ENCODE peak calls at places on chromosomes 4 and X, in six cellular contexts. C is Karpas-422; K is stimulated activated CD8-positive, alpha-beta memory T cell treated with anti-CD3 and anti-CD28 coated beads, Interleukin-7, amount 100 ng/mL, for 1 hour; V is fibroblast of the aortic adventitia; G is iris pigment epithelial cell; Q is AG08396. M is an unnamed sample.

GRCh38 chrX:781216-782211 is 150.9 kb downstream of the SHOX start:
- DNase-seq in C (no peak), K (no peak), V (no peak), G (no peak), Q (no peak), M (no peak)

GRCh38 chr4:87117051-87117729 is 103.2 kb downstream of the KLHL8 start:
- DNase-seq in C (no peak), K (no peak), V (no peak), G (peak), Q (no peak), M (peak)

GRCh38 chr4:36402008-36402758 is 120.8 kb downstream of the DTHD1 start:
- DNase-seq in C (no peak), K (no peak), V (no peak), G (no peak), Q (no peak), M (no peak)

GRCh38 chr4:147327322-147327721 is 153.6 kb upstream of the EDNRA start:
- DNase-seq in C (no peak), K (no peak), V (peak), G (no peak), Q (no peak), M (no peak)

GRCh38 chr4:109803924-109804571 is 2.2 kb upstream of the CFI start:
- DNase-seq in C (peak), K (no peak), V (peak), G (peak), Q (peak), M (no peak)

GRCh38 chr4:47484169-47484568 is 906 bp upstream of the ATP10D start:
- DNase-seq in C (peak), K (no peak), V (no peak), G (no peak), Q (no peak), M (peak)

GRCh38 chr4:80016506-80016905 is 56.5 kb downstream of the ANTXR2 start:
- DNase-seq in C (no peak), K (no peak), V (no peak), G (peak), Q (no peak), M (no peak)

GRCh38 chrX:23386726-23387125 is 52.1 kb downstream of the PTCHD1 start:
- DNase-seq in C (no peak), K (no peak), V (no peak), G (no peak), Q (no peak), M (no peak)

GRCh38 chrX:14029039-14029424 is 660 bp downstream of the GEMIN8 start:
- DNase-seq in C (no peak), K (no peak), V (peak), G (no peak), Q (no peak), M (peak)

GRCh38 chr4:173793937-173794510 is 264.0 kb upstream of the HAND2 start:
- DNase-seq in C (no peak), K (no peak), V (peak), G (peak), Q (peak), M (no peak)

GRCh38 chrX:38312436-38312835 is 14.9 kb downstream of the RPGR start:
- DNase-seq in C (no peak), K (no peak), V (peak), G (peak), Q (no peak), M (no peak)

GRCh38 chr4:130542953-130543352 is 1447.0 kb downstream of the C4orf33 start:
- DNase-seq in C (no peak), K (no peak), V (no peak), G (no peak), Q (no peak), M (no peak)

GRCh38 chr4:158129649-158130048 is 43.2 kb downstream of the GASK1B start:
- DNase-seq in C (no peak), K (no peak), V (peak), G (peak), Q (no peak), M (no peak)

GRCh38 chr4:145545538-145546224 is 64.0 kb downstream of the SMAD1 start:
- DNase-seq in C (no peak), K (no peak), V (peak), G (peak), Q (peak), M (peak)

GRCh38 chrX:38654302-38654701 is 93.0 kb downstream of the TSPAN7 start:
- DNase-seq in C (peak), K (no peak), V (peak), G (peak), Q (peak), M (no peak)

GRCh38 chrX:112913807-112914206 is 73.2 kb upstream of the AMOT start:
- DNase-seq in C (no peak), K (no peak), V (no peak), G (no peak), Q (no peak), M (no peak)

GRCh38 chr4:74983229-74983628 is 50.3 kb downstream of the PARM1 start:
- DNase-seq in C (no peak), K (no peak), V (no peak), G (no peak), Q (no peak), M (peak)

GRCh38 chr4:3512279-3512678 is 19.9 kb downstream of the LRPAP1 start:
- DNase-seq in C (no peak), K (no peak), V (no peak), G (no peak), Q (no peak), M (no peak)

GRCh38 chrX:151386838-151387459 is 10.1 kb upstream of the VMA21 start:
- DNase-seq in C (no peak), K (no peak), V (no peak), G (no peak), Q (peak), M (no peak)

GRCh38 chrX:68692651-68693050 is 45.2 kb downstream of the STARD8 start:
- DNase-seq in C (no peak), K (no peak), V (peak), G (peak), Q (peak), M (no peak)

GRCh38 chrX:19794690-19795089 is 92.7 kb downstream of the SH3KBP1 start:
- DNase-seq in C (no peak), K (no peak), V (peak), G (no peak), Q (no peak), M (no peak)

GRCh38 chr4:174357321-174357720 is 73.6 kb downstream of the CEP44 start:
- DNase-seq in C (no peak), K (no peak), V (no peak), G (no peak), Q (no peak), M (no peak)

GRCh38 chr4:89753601-89754066 is 83.3 kb downstream of the SNCA start:
- DNase-seq in C (no peak), K (no peak), V (peak), G (peak), Q (peak), M (peak)

GRCh38 chrX:150599226-150599625 is 30.8 kb downstream of the MTM1 start:
- DNase-seq in C (no peak), K (no peak), V (no peak), G (no peak), Q (no peak), M (no peak)

GRCh38 chr4:75142377-75142776 is 209.5 kb downstream of the PARM1 start:
- DNase-seq in C (no peak), K (no peak), V (no peak), G (peak), Q (peak), M (no peak)

GRCh38 chr4:128782875-128783614 is 26.5 kb upstream of the JADE1 start:
- DNase-seq in C (no peak), K (no peak), V (peak), G (peak), Q (peak), M (peak)

GRCh38 chr4:69689530-69690111 is 36.6 kb upstream of the UGT2A1 start:
- DNase-seq in C (peak), K (no peak), V (peak), G (peak), Q (peak), M (no peak)

GRCh38 chr4:10085386-10085785 is 31.2 kb downstream of the WDR1 start:
- DNase-seq in C (no peak), K (no peak), V (no peak), G (no peak), Q (no peak), M (no peak)

GRCh38 chrX:77723684-77724083 is 62.3 kb downstream of the ATRX start:
- DNase-seq in C (no peak), K (no peak), V (no peak), G (no peak), Q (no peak), M (no peak)

GRCh38 chrX:45400380-45400779 is 199.7 kb upstream of the DIPK2B start:
- DNase-seq in C (no peak), K (no peak), V (peak), G (peak), Q (peak), M (no peak)

GRCh38 chrX:103549920-103550319 is 30.6 kb upstream of the RAB40A start:
- DNase-seq in C (no peak), K (no peak), V (peak), G (no peak), Q (no peak), M (no peak)

GRCh38 chr4:8157496-8157895 is 1.1 kb downstream of the ABLIM2 start:
- DNase-seq in C (no peak), K (no peak), V (no peak), G (no peak), Q (no peak), M (no peak)

GRCh38 chr4:140867338-140867737 is 111.2 kb upstream of the TBC1D9 start:
- DNase-seq in C (no peak), K (no peak), V (no peak), G (no peak), Q (no peak), M (no peak)

GRCh38 chrX:41906515-41907165 is 16.7 kb downstream of the CASK start:
- DNase-seq in C (no peak), K (no peak), V (no peak), G (peak), Q (no peak), M (no peak)

GRCh38 chr4:947491-947971 is 15.3 kb downstream of the TMEM175 start:
- DNase-seq in C (no peak), K (no peak), V (no peak), G (no peak), Q (no peak), M (no peak)

GRCh38 chrX:49165901-49166881 is 3.6 kb downstream of the MAGIX start:
- DNase-seq in C (peak), K (peak), V (peak), G (peak), Q (peak), M (no peak)

GRCh38 chr4:181008164-181008563 is 1235.0 kb upstream of the TENM3 start:
- DNase-seq in C (no peak), K (no peak), V (peak), G (peak), Q (no peak), M (no peak)

GRCh38 chrX:111262086-111262485 is 8.2 kb downstream of the CAPN6 start:
- DNase-seq in C (no peak), K (no peak), V (no peak), G (peak), Q (no peak), M (peak)

GRCh38 chrX:47483310-47484268 is 567 bp upstream of the ZNF41 start:
- DNase-seq in C (peak), K (no peak), V (peak), G (peak), Q (no peak), M (peak)

GRCh38 chrX:151975228-151975593 is 735 bp upstream of the GABRE start:
- DNase-seq in C (no peak), K (no peak), V (no peak), G (no peak), Q (no peak), M (no peak)

M was measured in trophoblast cell.